ENCODE peak calls at places on chromosomes 6 and 20, in four cellular contexts. One of them, this sample, is unnamed.

GRCh38 chr20:62141397-62142251 is 1.6 kb downstream of the PSMA7 start:
- DNase-seq in ovary: no peak
- DNase-seq in HCT116: no peak
- DNase-seq in A673: peak; percentile 38
- DNase-seq in this sample: no peak

GRCh38 chr6:91387290-91388062 is 800.6 kb upstream of the MAP3K7 start:
- DNase-seq in ovary: no peak
- DNase-seq in A673: no peak
- DNase-seq in HCT116: no peak
- DNase-seq in this sample: no peak

GRCh38 chr6:28811873-28812272 is 111.9 kb downstream of the TRIM27 start:
- DNase-seq in A673: peak; percentile 70
- DNase-seq in HCT116: no peak
- DNase-seq in ovary: no peak
- DNase-seq in this sample: no peak

GRCh38 chr6:43491750-43492661 is 14.6 kb downstream of the TJAP1 start:
- DNase-seq in A673: peak; percentile 64
- DNase-seq in ovary: peak; percentile 81
- DNase-seq in HCT116: no peak
- DNase-seq in this sample: no peak

GRCh38 chr20:24487240-24487639 is 17.8 kb downstream of the SYNDIG1 start:
- DNase-seq in ovary: no peak
- DNase-seq in A673: no peak
- DNase-seq in HCT116: no peak
- DNase-seq in this sample: no peak

GRCh38 chr20:62938105-62938888 is at the start of gene GID8:
- DNase-seq in A673: peak; percentile 45
- DNase-seq in ovary: peak; percentile 33
- DNase-seq in HCT116: no peak
- DNase-seq in this sample: no peak

GRCh38 chr6:143971453-143971852 is 36.6 kb downstream of the PLAGL1 start:
- DNase-seq in ovary: no peak
- DNase-seq in A673: no peak
- DNase-seq in HCT116: no peak
- DNase-seq in this sample: no peak

GRCh38 chr6:142975272-142975805 is 30.4 kb upstream of the HIVEP2 start:
- DNase-seq in ovary: no peak
- DNase-seq in A673: no peak
- DNase-seq in HCT116: no peak
- DNase-seq in this sample: no peak

GRCh38 chr20:15475483-15475882 is 1097.8 kb downstream of the KIF16B start:
- DNase-seq in ovary: peak; percentile 17
- DNase-seq in A673: peak; percentile 0
- DNase-seq in HCT116: no peak
- DNase-seq in this sample: no peak

GRCh38 chr6:170516783-170517616 is 36.1 kb downstream of the PSMB1 start:
- DNase-seq in A673: peak; percentile 76
- DNase-seq in HCT116: peak; percentile 48
- DNase-seq in ovary: no peak
- DNase-seq in this sample: no peak

GRCh38 chr6:6218246-6219085 is 102.0 kb downstream of the F13A1 start:
- DNase-seq in A673: peak; percentile 11
- DNase-seq in HCT116: no peak
- DNase-seq in ovary: no peak
- DNase-seq in this sample: no peak

GRCh38 chr6:155120034-155120433 is 124.9 kb downstream of the TIAM2 start:
- DNase-seq in HCT116: no peak
- DNase-seq in A673: no peak
- DNase-seq in ovary: no peak
- DNase-seq in this sample: no peak

GRCh38 chr6:29628419-29629281 is 4.3 kb downstream of the GABBR1 start:
- DNase-seq in ovary: peak; percentile 85
- DNase-seq in HCT116: no peak
- DNase-seq in A673: peak; percentile 92
- DNase-seq in this sample: peak; percentile 79

GRCh38 chr20:63536241-63536977 is 767 bp downstream of the PTK6 start:
- DNase-seq in HCT116: no peak
- DNase-seq in A673: peak; percentile 52
- DNase-seq in ovary: peak; percentile 26
- DNase-seq in this sample: no peak

GRCh38 chr6:163262080-163262479 is 152.4 kb upstream of the QKI start:
- DNase-seq in HCT116: no peak
- DNase-seq in A673: no peak
- DNase-seq in ovary: no peak
- DNase-seq in this sample: no peak

GRCh38 chr6:156851447-156851846 is 74.3 kb downstream of the ARID1B start:
- DNase-seq in HCT116: no peak
- DNase-seq in A673: no peak
- DNase-seq in ovary: no peak
- DNase-seq in this sample: no peak

GRCh38 chr20:45538209-45538798 is 978 bp downstream of the WFDC6 start:
- DNase-seq in HCT116: no peak
- DNase-seq in A673: no peak
- DNase-seq in ovary: no peak
- DNase-seq in this sample: no peak
- TF ChIP-seq CTCF in HCT116: no peak
- TF ChIP-seq CTCF in A673: peak; percentile 19
- TF ChIP-seq CTCF in ovary: no peak
- TF ChIP-seq CTCF in this sample: no peak

DNA sequence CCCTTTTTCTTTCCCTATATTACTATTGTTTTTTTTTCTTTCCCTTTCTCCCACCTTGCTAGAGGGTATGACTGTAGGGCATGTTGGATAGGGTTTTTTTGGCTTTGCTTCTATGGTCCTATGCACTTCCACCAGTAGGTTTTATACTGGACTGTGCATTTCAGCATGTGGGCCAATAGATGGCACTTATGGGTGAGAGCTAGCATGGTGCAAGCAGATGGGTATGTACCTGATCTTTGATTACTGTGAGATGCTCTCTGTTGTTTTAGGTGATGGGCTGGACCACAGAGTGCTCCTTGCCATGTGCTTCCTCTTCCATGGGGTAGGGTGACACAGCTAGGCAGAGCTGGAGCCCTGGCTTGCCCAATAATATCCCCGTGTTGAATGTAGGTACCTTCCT is 128.5 kb upstream of the CHD6 start:
- DNase-seq in A673: no peak
- DNase-seq in HCT116: no peak
- DNase-seq in ovary: no peak
- DNase-seq in this sample: no peak
- TF ChIP-seq CTCF in A673: peak; percentile 40
- TF ChIP-seq CTCF in HCT116: no peak
- TF ChIP-seq CTCF in ovary: no peak
- TF ChIP-seq CTCF in this sample: no peak

DNA sequence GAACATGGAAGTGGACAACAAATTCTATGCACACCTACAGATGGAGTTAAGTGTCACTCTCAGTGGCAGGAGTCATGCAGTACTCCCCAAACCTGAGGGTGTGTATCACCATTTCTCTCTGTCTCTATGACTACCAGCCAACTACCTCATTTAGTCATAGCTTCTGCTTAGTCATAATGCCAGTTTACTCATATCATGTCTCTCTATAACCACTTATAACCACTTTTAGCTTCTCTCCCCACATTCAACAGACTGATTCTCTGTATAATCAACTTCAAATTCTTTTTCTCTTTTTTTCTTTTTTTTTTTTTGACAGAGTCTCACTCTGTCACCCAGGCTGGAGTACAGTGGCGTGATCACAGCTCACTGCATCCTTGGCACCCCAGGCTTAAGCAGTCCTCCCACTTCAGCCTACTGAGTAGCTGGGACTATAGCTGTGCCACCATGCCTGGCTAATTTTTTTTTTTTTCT is 13.8 kb upstream of the GTF3C6 start:
- DNase-seq in ovary: no peak
- DNase-seq in A673: no peak
- DNase-seq in HCT116: peak; percentile 69
- DNase-seq in this sample: no peak
- TF ChIP-seq CTCF in ovary: no peak
- TF ChIP-seq CTCF in A673: no peak
- TF ChIP-seq CTCF in HCT116: no peak
- TF ChIP-seq CTCF in this sample: no peak

GRCh38 chr6:38212579-38212978 is 393.1 kb downstream of the ZFAND3 start:
- DNase-seq in ovary: peak; percentile 57
- DNase-seq in HCT116: no peak
- DNase-seq in A673: peak; percentile 71
- DNase-seq in this sample: no peak
- TF ChIP-seq CTCF in ovary: no peak
- TF ChIP-seq CTCF in HCT116: no peak
- TF ChIP-seq CTCF in A673: no peak
- TF ChIP-seq CTCF in this sample: no peak

GRCh38 chr6:14742171-14742570 is 503.7 kb upstream of the JARID2 start:
- DNase-seq in A673: no peak
- DNase-seq in HCT116: no peak
- DNase-seq in ovary: no peak
- DNase-seq in this sample: no peak

GRCh38 chr6:14743126-14743464 is 502.8 kb upstream of the JARID2 start:
- DNase-seq in A673: no peak
- DNase-seq in ovary: no peak
- DNase-seq in HCT116: no peak
- DNase-seq in this sample: no peak

GRCh38 chr6:14744212-14744556 is 501.7 kb upstream of the JARID2 start:
- DNase-seq in ovary: no peak
- DNase-seq in A673: no peak
- DNase-seq in HCT116: no peak
- DNase-seq in this sample: no peak

GRCh38 chr6:14742680-14743079 is 503.2 kb upstream of the JARID2 start:
- DNase-seq in HCT116: no peak
- DNase-seq in A673: no peak
- DNase-seq in ovary: no peak
- DNase-seq in this sample: no peak

DNA sequence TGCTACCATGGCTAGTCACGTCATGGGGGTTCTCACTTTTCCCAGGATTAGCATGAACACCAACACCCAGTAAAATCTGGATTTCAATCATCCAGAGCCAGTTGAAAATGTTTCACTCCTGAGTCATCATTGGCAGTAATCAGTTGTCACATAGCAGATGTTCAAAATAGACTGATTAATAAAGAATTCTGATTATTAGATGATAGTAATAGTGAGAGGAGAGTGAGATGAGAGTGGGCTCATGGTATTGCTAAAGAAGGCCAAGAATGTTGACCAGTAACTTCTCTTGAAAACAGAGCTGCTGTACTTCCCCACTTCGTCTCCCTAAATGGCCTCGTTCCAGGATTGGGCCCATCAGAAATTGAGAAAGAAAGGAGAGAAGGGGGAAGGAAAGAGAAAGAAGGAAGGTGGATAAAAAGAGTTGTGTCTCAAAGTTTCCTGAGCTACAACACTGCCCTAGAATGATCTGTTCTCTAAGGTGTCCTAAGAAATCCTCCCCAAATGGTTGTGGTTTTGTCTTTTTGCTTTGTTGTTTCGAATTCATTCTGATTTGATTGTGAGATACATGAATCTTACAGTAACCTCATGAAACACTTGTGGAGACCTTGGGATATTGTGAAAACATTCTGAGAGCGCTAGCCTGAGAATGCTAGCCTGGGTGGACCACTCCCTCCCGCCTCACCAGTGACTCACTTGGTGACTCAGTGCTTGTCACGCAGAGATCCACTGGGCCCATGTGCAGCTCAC is 502.2 kb upstream of the JARID2 start:
- DNase-seq in ovary: no peak
- DNase-seq in A673: peak; percentile 32
- DNase-seq in HCT116: peak; percentile 94
- DNase-seq in this sample: no peak
- TF ChIP-seq CTCF in ovary: no peak
- TF ChIP-seq CTCF in A673: no peak
- TF ChIP-seq CTCF in HCT116: no peak
- TF ChIP-seq CTCF in this sample: no peak

GRCh38 chr20:1945134-1945618 is 48.7 kb downstream of the PDYN start:
- DNase-seq in A673: no peak
- DNase-seq in HCT116: no peak
- DNase-seq in ovary: peak; percentile 59
- DNase-seq in this sample: no peak
- TF ChIP-seq CTCF in A673: no peak
- TF ChIP-seq CTCF in HCT116: no peak
- TF ChIP-seq CTCF in ovary: no peak
- TF ChIP-seq CTCF in this sample: no peak

GRCh38 chr20:57609842-57610167 is 10.4 kb downstream of the ZBP1 start:
- DNase-seq in A673: no peak
- DNase-seq in ovary: peak; percentile 0
- DNase-seq in HCT116: no peak
- DNase-seq in this sample: no peak
- TF ChIP-seq CTCF in A673: no peak
- TF ChIP-seq CTCF in ovary: no peak
- TF ChIP-seq CTCF in HCT116: no peak
- TF ChIP-seq CTCF in this sample: peak; percentile 44

GRCh38 chr6:80021591-80021990 is 17.1 kb downstream of the TTK start:
- DNase-seq in ovary: no peak
- DNase-seq in A673: no peak
- DNase-seq in HCT116: no peak
- DNase-seq in this sample: no peak

GRCh38 chr6:80028591-80028990 is 24.1 kb downstream of the TTK start:
- DNase-seq in HCT116: no peak
- DNase-seq in ovary: no peak
- DNase-seq in A673: no peak
- DNase-seq in this sample: no peak

GRCh38 chr6:80020381-80021120 is 16.1 kb downstream of the TTK start:
- DNase-seq in HCT116: no peak
- DNase-seq in A673: no peak
- DNase-seq in ovary: no peak
- DNase-seq in this sample: no peak

GRCh38 chr6:80021131-80021530 is 16.7 kb downstream of the TTK start:
- DNase-seq in HCT116: no peak
- DNase-seq in A673: no peak
- DNase-seq in ovary: no peak
- DNase-seq in this sample: no peak

GRCh38 chr6:80022803-80023202 is 18.4 kb downstream of the TTK start:
- DNase-seq in ovary: no peak
- DNase-seq in A673: no peak
- DNase-seq in HCT116: no peak
- DNase-seq in this sample: no peak
- TF ChIP-seq CTCF in ovary: no peak
- TF ChIP-seq CTCF in A673: no peak
- TF ChIP-seq CTCF in HCT116: no peak
- TF ChIP-seq CTCF in this sample: no peak